ENCODE peak calls at places on chromosomes 5 and 9, in eight cellular contexts. E is psoas muscle; K is HCT116; C is aorta; F is pancreas; W is CD8-positive, alpha-beta T cell; L is right lobe of liver; Y is uterus. Z is an unnamed sample.

GRCh38 chr5:141565826-141566575 is 52.8 kb downstream of the DIAPH1 start:
- DNase-seq in E (no peak), F (no peak), C (no peak), K (no peak), L (no peak), Y (no peak), W (no peak), Z (no peak)

GRCh38 chr9:133891741-133892140 is 100.4 kb downstream of the VAV2 start:
- DNase-seq in Y (no peak), C (no peak), K (no peak), E (no peak), W (no peak), L (no peak), F (no peak), Z (no peak)

GRCh38 chr9:91001146-91001611 is 199.6 kb downstream of the SYK start:
- DNase-seq in W (no peak), Y (no peak), K (peak; percentile 85), L (no peak), C (no peak), F (peak; percentile 30), E (no peak), Z (no peak)

GRCh38 chr5:177302354-177303110 is 987 bp downstream of the RAB24 start:
- DNase-seq in Y (no peak), K (no peak), C (peak; percentile 76), W (no peak), L (no peak), E (no peak), F (peak; percentile 57), Z (no peak)

GRCh38 chr9:137353223-137354152 is 51.4 kb upstream of the NRARP start:
- DNase-seq in W (no peak), F (no peak), K (no peak), E (peak; percentile 50), C (no peak), Y (peak; percentile 49), L (peak; percentile 47), Z (peak; percentile 56)

GRCh38 chr5:140273401-140273877 is 29.5 kb downstream of the PFDN1 start:
- DNase-seq in K (no peak), Y (no peak), C (no peak), L (no peak), F (no peak), W (no peak), E (no peak), Z (peak; percentile 56)

GRCh38 chr9:134617246-134617645 is 24.4 kb upstream of the COL5A1 start:
- DNase-seq in C (peak; percentile 25), W (no peak), Y (peak; percentile 6), K (no peak), L (peak; percentile 23), E (no peak), F (no peak), Z (peak; percentile 13)

GRCh38 chr9:127987103-127987614 is 6.4 kb upstream of the EEIG1 start:
- DNase-seq in C (no peak), K (no peak), E (peak; percentile 81), Y (no peak), L (peak; percentile 97), F (peak; percentile 96), W (no peak), Z (no peak)

GRCh38 chr9:117008461-117008860 is 321.4 kb downstream of the TRIM32 start:
- DNase-seq in E (no peak), K (no peak), Y (no peak), L (no peak), W (no peak), F (no peak), C (no peak), Z (no peak)

DNA sequence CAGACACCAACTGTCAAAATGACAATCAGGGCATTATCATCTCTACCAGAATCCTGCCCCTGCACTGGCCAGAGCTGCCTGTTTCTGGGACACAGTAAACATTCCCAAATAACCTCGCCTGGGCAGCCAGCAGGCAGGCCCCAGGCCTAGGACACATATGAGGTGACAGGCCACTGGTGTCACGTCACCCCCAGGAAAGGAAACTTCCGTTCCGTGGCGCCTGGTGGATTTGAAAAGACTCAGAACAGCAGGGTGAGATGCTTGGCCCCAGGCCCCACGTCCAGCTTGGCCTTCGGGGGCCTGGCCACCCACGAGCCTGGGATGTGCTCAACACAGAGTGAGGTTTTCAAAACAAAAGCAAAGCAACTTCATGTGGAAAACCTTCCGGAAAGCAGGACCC is 1.3 kb downstream of the SEMA4D start:
- DNase-seq in E (no peak), K (no peak), C (peak; percentile 73), F (no peak), L (no peak), Y (no peak), W (peak; percentile 43), Z (no peak)
- H3K4me1 ChIP-seq in E (peaks cover 41% of the 10 kb centered on the region), K (peaks cover 12% of the 10 kb centered on the region), C (no peaks in the 10 kb centered on the region), F (no peaks in the 10 kb centered on the region), L (no peaks in the 10 kb centered on the region), Y (no peaks in the 10 kb centered on the region), W (peaks cover 84% of the 10 kb centered on the region), Z (peaks cover 34% of the 10 kb centered on the region)

DNA sequence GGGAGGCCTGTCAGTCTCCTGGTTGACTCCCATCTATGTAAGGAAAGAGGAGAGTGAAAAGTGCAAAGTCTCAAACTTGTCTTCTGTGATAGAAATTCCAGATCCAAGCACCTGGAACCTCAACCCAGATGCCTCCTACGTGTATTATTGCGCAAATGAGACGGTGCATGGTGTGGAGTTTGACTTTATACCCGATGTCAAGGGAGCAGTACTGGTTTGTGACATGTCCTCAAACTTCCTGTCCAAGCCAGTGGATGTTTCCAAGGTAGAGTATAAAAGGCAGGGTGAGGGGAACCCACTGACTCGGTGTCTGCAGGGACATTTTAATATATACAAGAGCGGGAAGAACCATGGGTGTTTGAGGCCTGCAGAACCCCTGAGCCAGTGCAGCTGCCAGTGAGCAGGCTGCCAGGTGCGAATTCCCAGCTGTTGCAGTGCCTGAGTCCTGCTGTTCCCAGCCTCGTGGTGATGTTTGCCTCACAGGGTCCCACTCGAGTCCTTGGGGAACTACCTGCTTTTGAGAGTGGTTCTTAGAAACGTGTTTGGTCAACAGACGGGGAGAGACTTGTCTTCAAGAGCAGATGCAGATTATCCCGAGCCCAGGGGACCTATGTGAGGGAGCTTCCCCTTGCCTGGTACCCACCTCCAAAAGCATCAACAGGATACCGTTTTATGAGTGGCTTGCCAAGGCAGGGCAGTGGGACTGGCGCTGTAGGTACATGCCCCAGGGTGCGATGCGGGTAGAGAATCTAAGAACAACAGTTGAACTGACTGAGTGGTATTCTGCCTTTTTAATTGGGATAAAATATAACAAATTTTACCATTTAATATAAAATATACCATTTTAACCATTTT is 9.5 kb downstream of the PSAT1 start:
- DNase-seq in W (no peak), L (no peak), E (no peak), K (no peak), Y (no peak), C (no peak), F (no peak), Z (no peak)
- H3K27ac ChIP-seq in W (no peak overlapping the region), L (no peak overlapping the region), E (no peak overlapping the region), K (no peak overlapping the region), Y (no peak overlapping the region), C (no peak overlapping the region), F (no peak overlapping the region), Z (no peak overlapping the region)

DNA sequence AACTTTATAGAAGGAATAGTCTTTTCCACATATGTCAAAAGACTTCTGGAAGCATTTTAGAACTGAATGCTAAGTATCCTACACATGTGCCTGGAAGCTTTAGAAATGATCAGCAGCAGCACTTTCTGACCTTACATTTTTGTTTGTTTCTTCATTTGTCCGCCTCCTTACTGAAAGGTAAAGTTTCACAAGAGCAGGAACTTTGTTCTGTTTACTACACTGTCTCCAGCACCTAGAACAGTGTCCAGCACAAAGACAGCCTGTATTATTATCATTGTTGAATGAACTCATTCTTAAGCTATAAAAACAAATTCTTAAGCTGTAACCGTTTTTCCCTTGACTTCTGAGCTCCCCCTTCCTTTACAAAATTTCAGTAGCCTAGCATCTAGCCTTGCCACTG is 14.8 kb downstream of the PIP5K1B start:
- DNase-seq in Y (no peak), L (no peak), C (no peak), W (no peak), E (no peak), F (no peak), K (no peak), Z (no peak)
- H3K27me3 ChIP-seq in Y (no peaks in the 10 kb centered on the region), L (no peaks in the 10 kb centered on the region), C (no peaks in the 10 kb centered on the region), W (peaks cover 5% of the 10 kb centered on the region), E (no peaks in the 10 kb centered on the region), F (no peaks in the 10 kb centered on the region), K (peaks cover 46% of the 10 kb centered on the region), Z (no peaks in the 10 kb centered on the region)

GRCh38 chr9:16619341-16619740 is 251.1 kb downstream of the BNC2 start:
- DNase-seq in Y (no peak), E (no peak), C (no peak), W (no peak), K (no peak), L (no peak), F (no peak), Z (no peak)

GRCh38 chr9:16622541-16622940 is 247.9 kb downstream of the BNC2 start:
- DNase-seq in K (no peak), L (no peak), E (no peak), C (no peak), F (no peak), W (no peak), Y (no peak), Z (no peak)

GRCh38 chr9:16616686-16617085 is 253.8 kb downstream of the BNC2 start:
- DNase-seq in W (no peak), Y (no peak), K (no peak), F (no peak), C (no peak), E (no peak), L (no peak), Z (no peak)

GRCh38 chr9:16618524-16618923 is 251.9 kb downstream of the BNC2 start:
- DNase-seq in F (no peak), L (no peak), E (no peak), C (no peak), W (no peak), Y (no peak), K (no peak), Z (no peak)

GRCh38 chr9:16619897-16620296 is 250.6 kb downstream of the BNC2 start:
- DNase-seq in E (no peak), K (no peak), W (no peak), Y (no peak), C (no peak), L (no peak), F (no peak), Z (no peak)
- H3K4me1 ChIP-seq in E (peaks cover 28% of the 10 kb centered on the region), K (no peaks in the 10 kb centered on the region), W (no peaks in the 10 kb centered on the region), Y (no peaks in the 10 kb centered on the region), C (no peaks in the 10 kb centered on the region), L (no peaks in the 10 kb centered on the region), F (no peaks in the 10 kb centered on the region), Z (no peaks in the 10 kb centered on the region)

DNA sequence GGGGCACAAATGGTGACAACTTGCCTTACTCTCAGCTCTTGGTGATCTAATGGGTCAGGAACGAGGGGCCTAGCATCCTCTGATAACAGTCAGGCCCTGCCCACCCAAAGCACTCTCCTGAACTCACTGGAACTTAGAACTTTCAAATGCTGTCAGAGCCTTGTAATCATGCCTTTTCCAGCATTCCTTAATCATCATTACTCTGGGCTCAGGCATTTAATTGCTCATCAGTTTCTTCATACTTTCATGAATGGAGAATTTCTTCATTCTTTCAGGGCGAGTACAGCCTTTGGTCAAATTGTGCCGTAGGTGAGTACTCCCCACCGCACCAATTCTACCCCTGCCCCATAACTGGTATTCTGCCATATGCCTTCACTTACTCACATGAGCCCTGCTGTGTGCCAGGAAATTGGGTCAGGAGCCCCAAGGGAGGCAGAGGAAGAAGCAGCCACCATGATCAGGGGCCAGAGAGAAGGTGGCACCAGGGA is 30.2 kb upstream of the DUSP1 start:
- DNase-seq in L (no peak), C (no peak), K (no peak), F (no peak), W (no peak), Y (no peak), E (no peak), Z (no peak)
- H3K27ac ChIP-seq in L (no peak overlapping the region), C (no peak overlapping the region), K (peak overlapping the region; percentile 21), F (no peak overlapping the region), W (no peak overlapping the region), Y (peak overlapping the region; percentile 92), E (no peak overlapping the region), Z (peak overlapping the region; percentile 84)

GRCh38 chr5:69213513-69214215 is 21.0 kb upstream of the CDK7 start:
- DNase-seq in W (no peak), Y (no peak), F (no peak), C (no peak), E (no peak), L (no peak), K (no peak), Z (no peak)
- H3K27me3 ChIP-seq in W (no peaks in the 10 kb centered on the region), Y (no peaks in the 10 kb centered on the region), F (no peaks in the 10 kb centered on the region), C (no peaks in the 10 kb centered on the region), E (no peaks in the 10 kb centered on the region), L (no peaks in the 10 kb centered on the region), K (no peaks in the 10 kb centered on the region), Z (no peaks in the 10 kb centered on the region)

Z was measured in lower lobe of right lung.